ENCODE peak calls at places on chromosome 13, in seven cellular contexts. P, S, W, Q, O, B and V are unnamed samples.
A peak's percentile ranks its signal among the peaks of the same experiment; 100 is the strongest.

GRCh38 chr13:27960362-27961226 is 8.5 kb downstream of the CDX2 start:
- DNase-seq in P (peak; percentile 62), S (peak; percentile 72), W (peak; percentile 52), Q (no peak), O (no peak), B (peak; percentile 61), V (peak; percentile 18)

GRCh38 chr13:99320693-99321481 is 13.7 kb upstream of the GPR183 start:
- DNase-seq in P (peak; percentile 93), S (no peak), W (peak; percentile 64), Q (no peak), O (no peak), B (no peak), V (peak; percentile 91)

GRCh38 chr13:102928971-102929370 is 83.1 kb downstream of the ERCC5 start:
- DNase-seq in P (no peak), S (no peak), W (no peak), Q (no peak), O (no peak), B (no peak), V (no peak)

GRCh38 chr13:67119481-67119883 is 110.7 kb downstream of the PCDH9 start:
- DNase-seq in P (peak; percentile 85), S (no peak), W (peak; percentile 62), Q (no peak), O (no peak), B (no peak), V (peak; percentile 79)

GRCh38 chr13:31050486-31051400 is 111.0 kb downstream of the HSPH1 start:
- DNase-seq in P (no peak), S (no peak), W (no peak), Q (peak; percentile 39), O (no peak), B (no peak), V (peak; percentile 25)

GRCh38 chr13:77985866-77986636 is 67.4 kb upstream of the EDNRB start:
- DNase-seq in P (no peak), S (no peak), W (no peak), Q (no peak), O (peak; percentile 25), B (no peak), V (no peak)

GRCh38 chr13:42354246-42355117 is 82.5 kb downstream of the AKAP11 start:
- DNase-seq in P (no peak), S (peak; percentile 26), W (no peak), Q (no peak), O (peak; percentile 42), B (no peak), V (peak; percentile 47)

GRCh38 chr13:24279267-24279666 is 30.1 kb upstream of the C1QTNF9 start:
- DNase-seq in P (no peak), S (no peak), W (no peak), Q (no peak), O (no peak), B (no peak), V (no peak)

GRCh38 chr13:41065098-41065497 is 3.8 kb downstream of the WBP4 start:
- DNase-seq in P (no peak), S (no peak), W (peak; percentile 48), Q (no peak), O (no peak), B (no peak), V (peak; percentile 51)

GRCh38 chr13:79079351-79079839 is 326.7 kb downstream of the RBM26 start:
- DNase-seq in P (peak; percentile 18), S (no peak), W (no peak), Q (no peak), O (no peak), B (no peak), V (no peak)

GRCh38 chr13:83941669-83942335 is 59.5 kb upstream of the SLITRK1 start:
- DNase-seq in P (peak; percentile 57), S (no peak), W (no peak), Q (no peak), O (no peak), B (no peak), V (no peak)

GRCh38 chr13:32228330-32229041 is 86.7 kb downstream of the ZAR1L start:
- DNase-seq in P (peak; percentile 35), S (no peak), W (no peak), Q (no peak), O (no peak), B (no peak), V (peak; percentile 41)

GRCh38 chr13:80873589-80873988 is 532.7 kb upstream of the SPRY2 start:
- DNase-seq in P (no peak), S (peak; percentile 14), W (no peak), Q (no peak), O (no peak), B (no peak), V (no peak)

GRCh38 chr13:75226755-75227435 is 255.1 kb downstream of the TBC1D4 start:
- DNase-seq in P (peak; percentile 92), S (no peak), W (no peak), Q (no peak), O (no peak), B (no peak), V (peak; percentile 93)

GRCh38 chr13:66312312-66313087 is 917.6 kb downstream of the PCDH9 start:
- DNase-seq in P (peak; percentile 71), S (no peak), W (no peak), Q (no peak), O (no peak), B (no peak), V (peak; percentile 60)

GRCh38 chr13:47908200-47908902 is 92.7 kb downstream of the SUCLA2 start:
- DNase-seq in P (peak; percentile 39), S (no peak), W (peak; percentile 38), Q (no peak), O (no peak), B (no peak), V (no peak)

GRCh38 chr13:88978607-88979006 is 1307.4 kb downstream of the SLITRK5 start:
- DNase-seq in P (no peak), S (no peak), W (no peak), Q (no peak), O (no peak), B (no peak), V (no peak)

GRCh38 chr13:39935155-39935554 is 279.7 kb downstream of the COG6 start:
- DNase-seq in P (no peak), S (peak; percentile 27), W (no peak), Q (no peak), O (no peak), B (no peak), V (no peak)

GRCh38 chr13:39941236-39941635 is 285.8 kb downstream of the COG6 start:
- DNase-seq in P (no peak), S (no peak), W (no peak), Q (no peak), O (no peak), B (no peak), V (no peak)

GRCh38 chr13:39942177-39942900 is 286.9 kb downstream of the COG6 start:
- DNase-seq in P (no peak), S (no peak), W (no peak), Q (no peak), O (no peak), B (no peak), V (no peak)

GRCh38 chr13:39942901-39943273 is 287.4 kb downstream of the COG6 start:
- DNase-seq in P (peak; percentile 95), S (peak; percentile 77), W (peak; percentile 53), Q (peak; percentile 77), O (peak; percentile 61), B (peak; percentile 57), V (peak; percentile 66)

DNA sequence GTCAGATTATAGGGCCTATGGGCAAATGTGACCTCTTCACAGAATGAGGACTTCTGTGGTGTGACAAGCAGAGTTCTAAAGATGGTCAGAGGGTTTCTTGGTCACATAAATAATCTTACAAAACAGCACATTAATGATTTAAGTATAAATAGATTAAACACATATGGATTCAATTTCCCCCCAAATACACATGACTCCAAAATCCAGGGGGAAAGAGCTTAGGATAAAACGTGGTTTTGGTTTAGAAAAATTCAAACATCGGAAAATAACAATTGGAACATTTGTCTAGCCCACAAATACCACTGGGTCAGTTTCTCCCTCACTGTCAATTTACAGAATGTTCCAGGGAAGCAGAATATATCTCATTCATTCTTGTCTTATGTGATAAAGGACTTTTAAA is 283.1 kb downstream of the COG6 start:
- DNase-seq in P (no peak), S (no peak), W (no peak), Q (no peak), O (no peak), B (no peak), V (no peak)
- TF ChIP-seq CTCF in P (no peak), S (no peak), W (no peak), Q (no peak), O (no peak), B (no peak), V (no peak)

GRCh38 chr13:34346626-34347025 is 528.7 kb downstream of the RFC3 start:
- DNase-seq in P (no peak), S (no peak), W (no peak), Q (no peak), O (no peak), B (no peak), V (peak; percentile 46)
- TF ChIP-seq CTCF in P (no peak), S (no peak), W (no peak), Q (no peak), O (no peak), B (no peak), V (no peak)

GRCh38 chr13:46314587-46314986 is 72.5 kb downstream of the RUBCNL start:
- DNase-seq in P (no peak), S (no peak), W (no peak), Q (no peak), O (no peak), B (no peak), V (no peak)

GRCh38 chr13:46315491-46316075 is 71.5 kb downstream of the RUBCNL start:
- DNase-seq in P (no peak), S (no peak), W (no peak), Q (no peak), O (no peak), B (no peak), V (no peak)

GRCh38 chr13:46315036-46315435 is 72.0 kb downstream of the RUBCNL start:
- DNase-seq in P (no peak), S (no peak), W (no peak), Q (no peak), O (no peak), B (no peak), V (no peak)

GRCh38 chr13:46313441-46314257 is 73.4 kb downstream of the RUBCNL start:
- DNase-seq in P (no peak), S (no peak), W (no peak), Q (no peak), O (no peak), B (no peak), V (no peak)

GRCh38 chr13:46317120-46317519 is 69.9 kb downstream of the RUBCNL start:
- DNase-seq in P (no peak), S (no peak), W (no peak), Q (no peak), O (no peak), B (no peak), V (peak; percentile 6)
- TF ChIP-seq CTCF in P (peak; percentile 17), S (no peak), W (no peak), Q (no peak), O (no peak), B (no peak), V (peak; percentile 16)

DNA sequence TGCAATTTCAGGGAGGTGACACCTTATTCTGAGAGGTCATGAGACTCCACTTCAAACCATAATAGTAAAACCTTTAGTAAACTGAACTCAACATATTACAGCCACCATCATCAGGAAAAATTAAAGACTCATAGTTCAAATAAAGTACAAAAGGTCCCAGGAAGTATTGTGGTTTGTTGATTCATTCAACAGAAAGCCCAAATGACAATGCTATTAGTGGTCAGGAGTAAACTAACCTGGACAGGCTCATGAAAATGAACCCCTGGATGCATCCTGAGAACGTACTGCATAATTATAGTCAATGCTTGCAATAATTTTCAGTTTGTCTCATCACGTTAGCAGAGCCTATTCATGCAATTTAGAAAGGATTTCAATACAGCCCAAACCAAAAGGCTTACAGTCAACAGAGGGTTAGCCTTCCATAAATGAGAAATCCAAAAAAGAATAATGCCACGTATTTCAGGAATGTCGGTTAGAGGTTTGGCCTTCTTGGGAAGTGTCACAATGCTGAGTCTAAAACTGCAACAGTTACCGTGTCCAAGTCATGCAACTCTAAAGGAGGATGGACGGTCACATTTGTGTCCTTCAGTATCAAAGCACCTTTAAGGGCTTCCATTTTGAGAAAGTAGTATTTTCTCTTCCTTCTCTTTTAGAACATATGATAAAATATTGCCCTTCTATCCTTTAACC is 280.8 kb downstream of the ABCC4 start:
- DNase-seq in P (peak; percentile 10), S (no peak), W (peak; percentile 69), Q (no peak), O (no peak), B (no peak), V (peak; percentile 11)
- TF ChIP-seq CTCF in P (no peak), S (no peak), W (no peak), Q (no peak), O (no peak), B (no peak), V (no peak)